ENCODE peak calls at places on chromosome 15, in ten cellular contexts. G, P, O, T, Q, Z, H, C, D and W are unnamed samples.

GRCh38 chr15:100311099-100311751 is 30.6 kb downstream of the ADAMTS17 start:
- DNase-seq in G (no peak), P (no peak), O (no peak), T (no peak), Q (peak), Z (no peak), H (no peak), C (no peak), D (peak), W (no peak)

GRCh38 chr15:64740361-64741170 is 34.8 kb downstream of the RBPMS2 start:
- DNase-seq in G (no peak), P (peak), O (peak), T (peak), Q (peak), Z (peak), H (peak), C (peak), D (peak), W (no peak)

GRCh38 chr15:73695773-73696640 is 11.8 kb downstream of the CD276 start:
- DNase-seq in G (no peak), P (no peak), O (no peak), T (no peak), Q (no peak), Z (no peak), H (no peak), C (no peak), D (no peak), W (no peak)

GRCh38 chr15:51162865-51163762 is 68.4 kb upstream of the TNFAIP8L3 start:
- DNase-seq in G (peak), P (peak), O (peak), T (peak), Q (peak), Z (peak), H (peak), C (peak), D (peak), W (peak)

GRCh38 chr15:94230886-94231727 is at the start of gene MCTP2:
- DNase-seq in G (peak), P (peak), O (peak), T (no peak), Q (peak), Z (peak), H (peak), C (peak), D (peak), W (peak)

GRCh38 chr15:85759391-85759790 is 35.3 kb downstream of the KLHL25 start:
- DNase-seq in G (no peak), P (no peak), O (no peak), T (no peak), Q (no peak), Z (no peak), H (no peak), C (no peak), D (no peak), W (no peak)

GRCh38 chr15:41933771-41934170 is 38.6 kb downstream of the EHD4 start:
- DNase-seq in G (no peak), P (no peak), O (peak), T (peak), Q (no peak), Z (peak), H (peak), C (no peak), D (no peak), W (no peak)

GRCh38 chr15:61871926-61872522 is 188.2 kb downstream of the VPS13C start:
- DNase-seq in G (peak), P (peak), O (no peak), T (peak), Q (no peak), Z (no peak), H (peak), C (peak), D (no peak), W (no peak)

GRCh38 chr15:97521894-97522293 is 438.6 kb upstream of the ARRDC4 start:
- DNase-seq in G (no peak), P (no peak), O (no peak), T (no peak), Q (no peak), Z (no peak), H (no peak), C (no peak), D (no peak), W (no peak)

GRCh38 chr15:63481105-63481810 is 23.1 kb upstream of the USP3 start:
- DNase-seq in G (no peak), P (no peak), O (no peak), T (peak), Q (no peak), Z (no peak), H (no peak), C (peak), D (no peak), W (no peak)

GRCh38 chr15:90557147-90557546 is 27.4 kb downstream of the CRTC3 start:
- DNase-seq in G (no peak), P (no peak), O (no peak), T (no peak), Q (no peak), Z (no peak), H (no peak), C (peak), D (no peak), W (no peak)

GRCh38 chr15:38872732-38873131 is 308.1 kb upstream of the RASGRP1 start:
- DNase-seq in G (peak), P (no peak), O (no peak), T (no peak), Q (no peak), Z (no peak), H (no peak), C (no peak), D (no peak), W (no peak)

GRCh38 chr15:41530363-41530956 is 13.6 kb downstream of the RPAP1 start:
- DNase-seq in G (no peak), P (no peak), O (no peak), T (no peak), Q (no peak), Z (no peak), H (no peak), C (no peak), D (no peak), W (no peak)

GRCh38 chr15:97984157-97984556 is 23.7 kb downstream of the ARRDC4 start:
- DNase-seq in G (no peak), P (no peak), O (no peak), T (no peak), Q (no peak), Z (no peak), H (no peak), C (peak), D (no peak), W (no peak)

GRCh38 chr15:41926184-41927056 is 32.6 kb upstream of the SPTBN5 start:
- DNase-seq in G (peak), P (peak), O (no peak), T (no peak), Q (no peak), Z (no peak), H (peak), C (peak), D (no peak), W (no peak)

GRCh38 chr15:60972866-60973265 is 256.2 kb downstream of the RORA start:
- DNase-seq in G (no peak), P (no peak), O (no peak), T (peak), Q (no peak), Z (no peak), H (no peak), C (peak), D (no peak), W (peak)

GRCh38 chr15:75178938-75179772 is 22.5 kb upstream of the C15orf39 start:
- DNase-seq in G (no peak), P (no peak), O (no peak), T (no peak), Q (no peak), Z (no peak), H (no peak), C (no peak), D (no peak), W (no peak)
- H3K4me3 ChIP-seq in G (peak), P (peak), O (peak), T (no peak), Q (no peak), Z (no peak), H (no peak), C (no peak), D (peak), W (peak)

GRCh38 chr15:89138999-89139612 is 50.9 kb downstream of the ABHD2 start:
- DNase-seq in G (no peak), P (peak), O (peak), T (peak), Q (no peak), Z (no peak), H (no peak), C (no peak), D (no peak), W (no peak)

GRCh38 chr15:89137926-89138325 is 49.7 kb downstream of the ABHD2 start:
- DNase-seq in G (no peak), P (no peak), O (peak), T (no peak), Q (no peak), Z (no peak), H (no peak), C (no peak), D (no peak), W (no peak)

GRCh38 chr15:89141885-89142284 is 53.6 kb downstream of the ABHD2 start:
- DNase-seq in G (no peak), P (no peak), O (no peak), T (no peak), Q (no peak), Z (no peak), H (no peak), C (no peak), D (no peak), W (no peak)

GRCh38 chr15:89140595-89140994 is 52.3 kb downstream of the ABHD2 start:
- DNase-seq in G (no peak), P (no peak), O (no peak), T (no peak), Q (no peak), Z (no peak), H (no peak), C (no peak), D (no peak), W (no peak)

DNA sequence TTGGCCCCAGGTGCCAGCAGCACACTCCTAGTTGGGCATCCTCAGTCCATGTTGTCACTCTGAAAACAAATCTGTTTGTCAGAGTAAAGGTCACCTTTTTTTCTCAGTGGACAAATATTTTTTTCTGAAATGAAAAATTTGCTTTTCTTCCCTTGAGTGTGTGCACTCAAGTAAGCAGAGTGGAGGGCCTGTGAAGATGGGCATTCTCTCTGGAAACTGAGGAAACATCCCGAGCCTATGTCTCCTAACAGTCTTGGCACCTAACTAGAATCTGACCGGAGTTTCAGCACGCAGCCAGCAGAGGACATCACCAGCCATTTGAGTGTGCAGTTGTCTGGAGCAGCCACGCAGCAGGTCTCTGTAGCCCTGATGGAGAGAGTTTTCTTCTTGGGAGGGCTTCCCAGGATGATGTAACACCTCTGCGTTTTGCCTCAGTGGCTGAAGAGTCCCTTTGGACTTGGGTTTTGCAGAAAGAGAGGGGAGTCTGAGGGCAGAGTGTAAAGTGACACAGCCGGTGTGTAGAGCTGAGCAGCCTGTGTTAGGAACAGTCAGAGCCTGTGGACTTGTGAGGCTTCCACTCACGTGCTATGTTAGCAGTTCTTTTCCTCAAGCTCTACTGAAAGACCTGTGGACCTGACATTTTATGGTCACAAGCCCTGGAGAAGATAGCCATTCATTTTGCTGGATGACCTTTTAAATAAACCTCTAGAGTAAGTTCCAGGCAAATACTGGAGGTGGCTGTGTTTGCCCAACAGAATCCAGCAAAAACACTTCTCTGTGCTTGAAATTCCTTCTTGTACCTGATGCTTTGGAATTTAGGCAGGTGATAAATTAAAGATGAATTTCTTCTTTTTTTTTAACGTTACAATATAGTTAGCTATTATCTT is 51.6 kb downstream of the ABHD2 start:
- DNase-seq in G (peak), P (peak), O (peak), T (no peak), Q (no peak), Z (no peak), H (peak), C (peak), D (no peak), W (no peak)
- TF ChIP-seq CTCF in G (peak), P (peak), O (peak), T (peak), Q (no peak), Z (no peak), H (peak), C (peak), D (no peak), W (peak)

GRCh38 chr15:68684476-68684875 is 105.7 kb downstream of the CORO2B start:
- DNase-seq in G (no peak), P (no peak), O (peak), T (no peak), Q (no peak), Z (no peak), H (no peak), C (no peak), D (peak), W (no peak)
- H3K4me3 ChIP-seq in G (no peak), P (no peak), O (no peak), T (no peak), Q (no peak), Z (no peak), H (no peak), C (no peak), D (no peak), W (no peak)

GRCh38 chr15:89330119-89330518 is 4.5 kb downstream of the POLG start:
- DNase-seq in G (no peak), P (no peak), O (peak), T (no peak), Q (no peak), Z (peak), H (no peak), C (no peak), D (no peak), W (no peak)

GRCh38 chr15:89332446-89332845 is 2.2 kb downstream of the POLG start:
- DNase-seq in G (peak), P (peak), O (peak), T (no peak), Q (no peak), Z (no peak), H (no peak), C (peak), D (no peak), W (no peak)

GRCh38 chr15:89329329-89330084 is 5.1 kb downstream of the POLG start:
- DNase-seq in G (no peak), P (no peak), O (peak), T (no peak), Q (no peak), Z (peak), H (no peak), C (peak), D (no peak), W (no peak)

GRCh38 chr15:89333011-89333860 is 1.4 kb downstream of the POLG start:
- DNase-seq in G (peak), P (no peak), O (peak), T (no peak), Q (no peak), Z (no peak), H (no peak), C (no peak), D (peak), W (no peak)

DNA sequence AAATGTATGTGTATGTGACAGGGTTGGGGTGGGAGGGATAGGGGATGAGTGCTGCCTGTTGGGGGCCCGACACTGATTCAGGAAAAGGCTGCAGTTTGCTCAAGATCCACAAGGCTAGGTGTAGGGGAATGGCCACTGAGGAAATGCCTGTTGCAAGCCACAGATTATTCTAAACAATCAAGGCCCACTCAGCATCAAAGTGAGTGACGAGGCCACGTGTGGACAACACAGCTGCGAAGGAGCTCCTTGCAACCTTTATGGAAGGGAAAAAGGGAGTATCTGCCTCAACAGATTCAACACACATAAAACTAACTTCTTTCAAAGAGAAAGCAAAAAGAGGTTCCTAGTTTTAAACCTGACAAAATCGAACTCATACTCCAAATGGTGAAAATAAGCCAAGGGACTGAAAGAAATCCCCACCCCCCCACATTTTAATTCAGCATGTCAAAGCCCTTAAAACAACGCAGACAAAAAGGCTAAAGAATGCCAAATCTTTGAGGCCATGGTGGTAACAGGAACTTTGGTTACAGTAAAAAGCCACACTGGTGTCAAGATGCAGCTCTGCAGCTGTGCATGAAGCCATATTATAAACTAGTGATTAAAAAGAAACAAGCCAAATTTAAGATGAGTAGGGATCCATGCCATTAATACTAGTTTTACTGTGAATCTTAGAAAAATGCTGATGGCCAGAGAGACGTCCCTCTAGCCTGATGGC is 3.6 kb downstream of the POLG start:
- DNase-seq in G (no peak), P (no peak), O (peak), T (no peak), Q (no peak), Z (no peak), H (no peak), C (no peak), D (no peak), W (no peak)
- TF ChIP-seq CTCF in G (no peak), P (no peak), O (no peak), T (no peak), Q (no peak), Z (no peak), H (no peak), C (no peak), D (no peak), W (no peak)